ENCODE peak calls at places on chromosomes 11 and 22, in five cellular contexts. K, I, W, N and J are unnamed samples.

GRCh38 chr11:73425118-73425517 is 48.9 kb downstream of the RELT start:
- DNase-seq in N (no peak), I (no peak), K (no peak), W (no peak), J (no peak)

GRCh38 chr11:67024410-67024809 is 1.5 kb downstream of the SYT12 start:
- DNase-seq in K (no peak), I (no peak), W (no peak), N (no peak), J (no peak)

GRCh38 chr11:126949066-126949945 is 51.3 kb downstream of the KIRREL3 start:
- DNase-seq in I (no peak), K (no peak), N (no peak), W (no peak), J (no peak)

GRCh38 chr11:91495837-91496236 is 728.8 kb upstream of the FAT3 start:
- DNase-seq in I (no peak), W (no peak), K (no peak), N (no peak), J (no peak)

GRCh38 chr11:376531-377173 is 7.4 kb downstream of the B4GALNT4 start:
- DNase-seq in N (no peak), I (no peak), K (no peak), W (no peak), J (no peak)

GRCh38 chr22:36053242-36054147 is 24.9 kb upstream of the RBFOX2 start:
- DNase-seq in W (no peak), I (no peak), K (no peak), N (no peak), J (no peak)

GRCh38 chr11:22635689-22636088 is 10.1 kb upstream of the FANCF start:
- DNase-seq in W (no peak), N (no peak), K (no peak), I (no peak), J (no peak)

GRCh38 chr11:34243620-34244493 is 114.0 kb downstream of the ABTB2 start:
- DNase-seq in K (no peak), I (no peak), W (peak; percentile 63), N (peak; percentile 65), J (no peak)

GRCh38 chr11:98734686-98735085 is 286.1 kb upstream of the CNTN5 start:
- DNase-seq in W (no peak), K (no peak), N (no peak), I (no peak), J (no peak)

GRCh38 chr11:30016588-30017363 is at the start of gene KCNA4:
- DNase-seq in I (peak; percentile 56), W (no peak), N (peak; percentile 32), K (no peak), J (no peak)

GRCh38 chr11:44011797-44012196 is 36.0 kb upstream of the ACCSL start:
- DNase-seq in K (peak; percentile 7), I (no peak), N (no peak), W (peak; percentile 35), J (no peak)

GRCh38 chr11:112156153-112156552 is 7.7 kb downstream of the IL18 start:
- DNase-seq in W (no peak), N (peak; percentile 12), I (no peak), K (no peak), J (no peak)

GRCh38 chr22:37922177-37922576 is 16.1 kb downstream of the MICALL1 start:
- DNase-seq in N (no peak), K (no peak), I (peak; percentile 69), W (no peak), J (no peak)

GRCh38 chr11:44568706-44569473 is 3.4 kb downstream of the CD82 start:
- DNase-seq in W (peak; percentile 90), N (peak; percentile 86), I (peak; percentile 86), K (peak; percentile 95), J (peak; percentile 89)

GRCh38 chr11:64858467-64859401 is 14.3 kb upstream of the CDC42BPG start:
- DNase-seq in I (peak; percentile 77), K (no peak), N (no peak), W (peak; percentile 96), J (no peak)

GRCh38 chr11:18723991-18724390 is 2.0 kb downstream of the IGSF22 start:
- DNase-seq in W (no peak), K (no peak), N (no peak), I (no peak), J (no peak)

DNA sequence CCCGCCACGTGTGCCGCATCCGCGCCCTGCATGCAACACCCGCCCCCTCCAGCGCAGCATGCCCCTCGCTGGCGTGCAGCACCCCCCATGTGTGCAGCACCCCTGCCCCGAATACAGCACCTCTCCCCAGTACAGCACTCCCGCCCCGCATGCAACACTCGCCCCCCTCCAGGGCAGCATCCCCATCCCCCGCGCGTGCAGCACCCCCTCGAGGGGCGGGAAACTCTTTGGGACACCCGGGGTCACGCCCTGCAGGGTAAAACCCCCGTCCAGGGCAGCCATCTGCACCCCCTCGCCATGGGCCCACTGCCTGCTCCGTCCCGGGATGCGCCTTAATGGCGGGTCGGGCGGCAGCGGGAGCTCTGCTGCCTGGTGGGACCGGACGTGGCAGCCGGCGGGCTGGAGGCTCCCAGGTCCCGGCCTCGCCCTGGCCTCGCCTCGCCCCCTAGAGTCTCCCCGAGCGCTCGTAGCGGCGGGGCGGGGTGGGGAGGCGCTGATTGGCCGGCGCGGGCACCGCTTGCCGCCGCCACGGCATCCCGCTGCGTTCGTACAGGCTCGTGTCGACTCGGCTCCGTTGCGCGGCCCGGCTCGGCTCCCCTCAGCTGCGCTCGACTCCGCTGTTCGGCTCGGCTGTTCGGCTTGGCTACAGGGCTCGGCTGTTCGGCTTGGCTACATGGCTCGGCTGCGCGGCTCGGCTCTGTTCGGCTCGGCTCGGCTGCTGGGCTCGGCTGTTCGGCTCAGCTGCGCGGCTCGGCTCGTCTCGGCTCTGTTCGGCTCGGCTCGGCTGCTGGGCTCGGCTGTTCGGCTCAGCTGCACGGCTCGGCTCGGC is 417 bp upstream of the BRSK2 start:
- DNase-seq in N (peak; percentile 97), W (peak; percentile 99), K (peak; percentile 99), I (peak; percentile 99), J (peak; percentile 100)
- TF ChIP-seq CTCF in N (no peak), W (peak; percentile 21), K (no peak), I (no peak), J (no peak)

DNA sequence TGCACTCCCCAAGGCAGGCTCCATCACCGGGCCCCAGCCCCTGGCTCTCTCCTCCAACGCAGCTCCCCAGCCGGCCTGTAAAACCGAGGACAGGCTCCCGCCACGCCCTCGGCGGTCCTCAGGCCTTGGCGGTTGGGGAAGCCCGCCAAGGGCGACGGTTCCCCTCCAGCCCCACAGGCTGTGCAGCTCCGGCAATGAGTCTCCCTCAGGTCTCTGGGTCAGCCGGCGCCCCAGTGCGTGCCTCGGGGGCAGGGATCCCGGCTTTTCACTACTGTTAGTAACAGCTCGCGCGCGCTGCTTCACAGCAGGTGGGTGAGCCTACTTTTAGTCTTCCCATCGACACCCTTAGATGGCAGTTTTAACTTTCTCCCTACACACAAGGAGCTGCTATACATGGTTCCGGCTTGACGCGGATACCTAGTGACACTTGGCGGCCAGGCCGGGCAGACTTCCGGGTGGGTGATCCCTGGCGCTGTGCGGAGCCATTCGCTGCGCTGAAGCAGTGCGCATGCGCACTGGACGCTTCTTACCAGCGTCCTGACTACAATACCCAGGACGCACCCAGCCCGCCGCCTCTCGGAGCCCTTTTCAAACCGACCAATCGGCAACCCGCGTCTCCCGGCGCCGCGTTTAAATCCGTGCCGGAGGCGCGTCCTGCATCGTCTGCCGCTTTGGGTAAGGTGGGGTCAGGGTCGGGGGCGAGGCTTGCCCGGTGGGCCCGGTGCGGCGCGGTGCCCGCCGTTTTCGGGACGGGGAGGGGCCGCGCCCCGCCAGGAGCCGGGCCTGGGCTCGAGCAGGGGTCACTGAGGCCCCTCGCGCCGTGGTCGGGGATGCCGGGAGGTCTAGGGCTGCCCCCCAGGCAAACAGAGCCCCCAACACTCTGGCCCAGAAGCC is at the start of gene GTSE1:
- DNase-seq in W (peak; percentile 99), K (peak; percentile 100), N (peak; percentile 98), I (peak; percentile 100), J (peak; percentile 99)
- TF ChIP-seq CTCF in W (no peak), K (no peak), N (no peak), I (peak; percentile 28), J (peak; percentile 40)

GRCh38 chr11:96341237-96342130 is 1.5 kb downstream of the MAML2 start:
- DNase-seq in K (peak; percentile 89), W (peak; percentile 66), N (peak; percentile 74), I (peak; percentile 86), J (no peak)
- TF ChIP-seq CTCF in K (no peak), W (peak; percentile 9), N (peak; percentile 57), I (peak; percentile 29), J (peak; percentile 58)

DNA sequence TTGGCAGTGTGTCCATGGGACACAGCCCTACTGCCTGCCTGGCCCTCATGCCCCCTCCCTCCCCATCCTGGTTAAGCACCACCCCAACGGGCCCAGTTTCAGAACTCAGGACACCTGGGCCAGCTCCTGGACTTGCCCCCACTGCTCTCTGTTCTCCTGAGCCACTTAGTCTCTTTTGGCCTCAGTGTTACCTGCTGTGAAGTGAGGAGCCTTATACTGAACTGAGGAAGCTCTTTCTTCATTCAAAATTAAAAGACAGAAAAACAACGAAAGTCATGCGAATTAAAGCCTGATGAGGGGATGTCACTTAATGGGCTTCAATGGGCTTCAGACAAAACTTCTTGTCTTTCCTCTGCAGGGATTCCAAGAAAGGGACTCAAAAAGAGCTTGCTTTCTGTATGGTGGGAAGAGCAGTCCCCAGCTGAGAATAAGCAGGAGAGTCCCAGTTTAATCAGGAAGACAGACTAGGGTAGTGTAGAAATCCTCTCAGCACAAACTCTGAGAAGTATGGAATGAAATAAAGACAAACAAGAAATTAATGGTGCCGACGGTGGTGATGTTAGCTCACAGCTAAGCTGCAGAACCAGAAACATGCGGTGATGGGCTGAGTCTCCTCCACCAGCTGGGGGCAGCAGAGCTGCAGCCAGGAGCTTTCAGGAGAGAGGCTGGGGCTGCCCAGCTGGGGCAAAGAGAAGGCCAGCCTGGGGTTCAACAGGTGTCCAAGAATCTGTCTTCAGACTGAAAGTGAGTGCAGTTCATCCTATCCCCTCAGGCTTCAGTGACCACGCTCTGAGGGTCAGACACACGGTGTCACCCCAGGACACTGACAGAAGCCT is 101.0 kb downstream of the GGTLC2 start:
- DNase-seq in N (peak; percentile 33), K (no peak), I (no peak), W (no peak), J (no peak)
- TF ChIP-seq CTCF in N (peak; percentile 89), K (no peak), I (peak; percentile 46), W (peak; percentile 30), J (peak; percentile 50)

GRCh38 chr22:22799561-22799960 is 88.1 kb upstream of the IGLL5 start:
- DNase-seq in I (no peak), K (peak; percentile 80), W (no peak), N (no peak), J (no peak)

GRCh38 chr22:22798716-22799115 is 88.9 kb upstream of the IGLL5 start:
- DNase-seq in I (no peak), N (no peak), K (no peak), W (no peak), J (no peak)

GRCh38 chr22:22800716-22801115 is 86.9 kb upstream of the IGLL5 start:
- DNase-seq in N (no peak), I (no peak), W (no peak), K (no peak), J (no peak)

GRCh38 chr22:22803285-22803853 is 84.2 kb upstream of the IGLL5 start:
- DNase-seq in I (no peak), K (no peak), N (no peak), W (no peak), J (no peak)

GRCh38 chr22:22802346-22802970 is 85.2 kb upstream of the IGLL5 start:
- DNase-seq in W (no peak), K (no peak), N (no peak), I (no peak), J (no peak)
- TF ChIP-seq CTCF in W (no peak), K (no peak), N (peak; percentile 33), I (peak; percentile 32), J (peak; percentile 11)